ENCODE peak calls at places on chromosomes 11 and 22, in six cellular contexts. U, G, I, W, Y and J are unnamed samples. For H3K4me1 and H3K36me3, the result is how much of the 10 kb centered on the place peaks cover.

GRCh38 chr11:113255096-113255495 is 59.3 kb upstream of the TTC12 start:
- DNase-seq in U (no peak), G (no peak), I (no peak), W (no peak), Y (no peak), J (no peak)

GRCh38 chr11:66548774-66549630 is 2.3 kb downstream of the ACTN3 start:
- DNase-seq in U (no peak), G (no peak), I (no peak), W (no peak), Y (no peak), J (no peak)

GRCh38 chr22:23382796-23383195 is 197.3 kb downstream of the IGLL1 start:
- DNase-seq in U (no peak), G (no peak), I (no peak), W (no peak), Y (no peak), J (peak)

GRCh38 chr11:70024036-70024772 is 53.9 kb upstream of the ANO1 start:
- DNase-seq in U (no peak), G (no peak), I (no peak), W (no peak), Y (no peak), J (no peak)

GRCh38 chr11:76233936-76234703 is 27.8 kb upstream of the WNT11 start:
- DNase-seq in U (peak), G (peak), I (peak), W (peak), Y (no peak), J (no peak)

GRCh38 chr11:2701898-2702434 is 2.2 kb upstream of the KCNQ1OT1 start:
- DNase-seq in U (peak), G (peak), I (no peak), W (no peak), Y (no peak), J (no peak)

GRCh38 chr11:27719575-27719925 is 19.3 kb upstream of the BDNF start:
- DNase-seq in U (no peak), G (no peak), I (no peak), W (peak), Y (no peak), J (no peak)

GRCh38 chr22:16970446-16970845 is 37.6 kb downstream of the GAB4 start:
- DNase-seq in U (no peak), G (no peak), I (no peak), W (no peak), Y (no peak), J (no peak)

GRCh38 chr22:44026066-44026629 is 2.0 kb downstream of the PARVB start:
- DNase-seq in U (no peak), G (no peak), I (no peak), W (no peak), Y (no peak), J (peak)

GRCh38 chr22:31488988-31489617 is 539 bp downstream of the EIF4ENIF1 start:
- DNase-seq in U (peak), G (no peak), I (peak), W (peak), Y (peak), J (no peak)

GRCh38 chr11:65558002-65558784 is at the start of gene LTBP3:
- DNase-seq in U (peak), G (peak), I (peak), W (peak), Y (no peak), J (peak)

GRCh38 chr22:30876925-30877553 is 91.5 kb downstream of the MORC2 start:
- DNase-seq in U (no peak), G (peak), I (no peak), W (peak), Y (no peak), J (no peak)

GRCh38 chr22:17284917-17285316 is 65.7 kb upstream of the ADA2 start:
- DNase-seq in U (no peak), G (no peak), I (no peak), W (no peak), Y (no peak), J (no peak)

GRCh38 chr11:88036701-88037100 is 138.5 kb downstream of the RAB38 start:
- DNase-seq in U (no peak), G (no peak), I (no peak), W (no peak), Y (no peak), J (no peak)

GRCh38 chr11:12174145-12175143 is 64.1 kb downstream of the MICAL2 start:
- DNase-seq in U (no peak), G (no peak), I (no peak), W (no peak), Y (no peak), J (no peak)

GRCh38 chr11:536841-537621 is at the start of gene LRRC56:
- DNase-seq in U (peak), G (peak), I (peak), W (no peak), Y (peak), J (no peak)

GRCh38 chr22:30694171-30694637 is 470 bp upstream of the OSBP2 start:
- DNase-seq in U (peak), G (peak), I (no peak), W (peak), Y (peak), J (peak)

GRCh38 chr22:31995046-31995445 is 48.0 kb upstream of the SLC5A1 start:
- DNase-seq in U (no peak), G (no peak), I (peak), W (no peak), Y (no peak), J (no peak)

GRCh38 chr11:36312593-36312990 is 16.5 kb downstream of the PRR5L start:
- DNase-seq in U (no peak), G (no peak), I (no peak), W (no peak), Y (no peak), J (no peak)

GRCh38 chr11:199004-199581 is 6.2 kb downstream of the SCGB1C1 start:
- DNase-seq in U (no peak), G (no peak), I (no peak), W (no peak), Y (no peak), J (no peak)

GRCh38 chr11:95739108-95739507 is 50.5 kb downstream of the FAM76B start:
- DNase-seq in U (no peak), G (no peak), I (no peak), W (no peak), Y (no peak), J (no peak)

GRCh38 chr22:28930357-28931007 is 47.1 kb downstream of the ZNRF3 start:
- DNase-seq in U (no peak), G (peak), I (no peak), W (no peak), Y (no peak), J (no peak)

GRCh38 chr11:11965192-11965591 is 43.2 kb downstream of the DKK3 start:
- DNase-seq in U (no peak), G (no peak), I (no peak), W (no peak), Y (no peak), J (no peak)

GRCh38 chr11:2902784-2903671 is 17.5 kb upstream of the CDKN1C start:
- DNase-seq in U (no peak), G (no peak), I (no peak), W (no peak), Y (no peak), J (no peak)

GRCh38 chr22:35561796-35562526 is 21.3 kb downstream of the RASD2 start:
- DNase-seq in U (no peak), G (no peak), I (peak), W (no peak), Y (no peak), J (no peak)

GRCh38 chr11:74366576-74366975 is 31.7 kb downstream of the PGM2L1 start:
- DNase-seq in U (no peak), G (no peak), I (no peak), W (no peak), Y (no peak), J (peak)

GRCh38 chr11:115178705-115179104 is 325.5 kb downstream of the CADM1 start:
- DNase-seq in U (no peak), G (no peak), I (no peak), W (no peak), Y (no peak), J (no peak)

GRCh38 chr11:74639533-74639932 is 47.2 kb downstream of the POLD3 start:
- DNase-seq in U (no peak), G (no peak), I (peak), W (no peak), Y (no peak), J (no peak)

GRCh38 chr11:65493367-65494176 is 5.3 kb upstream of the MALAT1 start:
- DNase-seq in U (peak), G (peak), I (peak), W (no peak), Y (no peak), J (no peak)

GRCh38 chr11:68006606-68007166 is 2.8 kb upstream of the UNC93B1 start:
- DNase-seq in U (no peak), G (no peak), I (no peak), W (no peak), Y (no peak), J (no peak)

GRCh38 chr11:68007498-68008380 is 2.4 kb upstream of the ALDH3B1 start:
- DNase-seq in U (no peak), G (no peak), I (no peak), W (no peak), Y (no peak), J (no peak)

GRCh38 chr11:68009391-68010000 is 631 bp upstream of the ALDH3B1 start:
- DNase-seq in U (no peak), G (no peak), I (peak), W (no peak), Y (no peak), J (no peak)

GRCh38 chr11:68010058-68011041 is at the start of gene ALDH3B1:
- DNase-seq in U (peak), G (peak), I (peak), W (peak), Y (no peak), J (peak)

DNA sequence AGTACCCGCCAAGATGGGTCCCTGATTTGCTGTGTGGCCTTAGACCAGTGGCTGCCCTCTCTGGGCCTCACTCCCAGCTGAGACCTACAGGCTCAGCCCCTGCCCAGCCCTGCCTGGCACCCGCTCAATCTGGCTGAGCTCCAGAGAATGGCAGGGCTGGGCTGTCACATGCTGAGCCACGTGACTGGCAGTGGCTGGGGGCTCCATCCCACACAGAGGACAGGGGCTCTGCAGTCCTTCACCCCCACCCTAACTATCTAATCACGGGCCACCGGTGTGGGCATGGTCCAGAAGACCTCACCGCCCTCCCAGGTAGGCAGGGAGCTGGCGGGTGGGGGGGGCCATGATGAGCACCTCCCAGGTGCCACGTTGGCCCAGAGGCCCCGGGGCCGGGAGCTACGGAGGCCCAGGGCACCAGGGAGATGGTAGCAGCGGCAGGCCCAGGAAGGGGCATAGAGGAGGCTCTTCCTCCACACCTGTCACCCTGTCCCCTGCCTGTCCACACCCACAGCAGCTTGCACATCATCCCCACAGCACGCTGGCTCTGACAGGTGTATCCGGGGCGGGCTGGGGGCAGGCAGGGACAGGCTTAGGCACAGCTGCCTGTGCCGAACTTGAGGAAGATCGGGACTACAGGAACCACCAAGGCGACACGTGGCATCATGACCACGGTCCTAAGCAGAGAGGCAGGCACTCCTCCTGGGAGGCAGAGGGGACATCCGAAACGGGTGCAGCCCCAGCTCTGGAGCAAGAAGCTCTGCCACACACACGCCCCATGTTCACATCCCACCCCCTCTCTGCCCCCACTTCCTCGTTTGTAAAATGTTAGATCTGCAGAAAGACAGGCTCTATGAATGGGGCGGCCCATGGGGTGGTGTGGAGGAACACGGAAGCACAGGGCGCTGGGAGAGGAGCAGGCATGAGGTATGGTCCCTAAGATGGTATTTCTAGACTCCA is 1.5 kb upstream of the ALDH3B1 start:
- DNase-seq in U (no peak), G (no peak), I (no peak), W (peak), Y (no peak), J (no peak)
- H3K4me1 ChIP-seq in U (under half), G (under half), I (under half), W (under half), Y (under half), J (under half)

DNA sequence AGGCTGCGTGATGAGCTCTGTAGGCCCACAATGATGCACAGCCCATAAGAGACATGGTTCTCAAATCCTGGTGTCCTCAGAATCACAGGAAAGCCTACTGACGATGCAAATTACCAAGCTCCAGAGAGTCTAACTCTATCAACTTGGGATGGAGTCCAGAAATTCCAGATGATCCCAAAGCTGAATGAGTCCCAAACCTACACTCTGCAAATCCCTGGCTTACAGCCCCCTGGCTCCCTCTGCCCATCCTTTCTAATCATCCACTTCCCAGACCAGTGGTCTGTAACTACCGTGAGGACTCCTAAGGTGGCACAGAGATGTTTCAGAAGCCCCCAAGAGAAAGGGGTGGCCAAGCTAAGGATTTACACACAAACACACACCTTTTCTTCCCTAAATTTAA is 13.5 kb downstream of the ARFGAP2 start:
- DNase-seq in U (no peak), G (no peak), I (no peak), W (no peak), Y (no peak), J (no peak)
- H3K36me3 ChIP-seq in U (under half), G (under half), I (half or more), W (under half), Y (under half), J (half or more)

GRCh38 chr22:39078329-39078728 is 1.3 kb downstream of the APOBEC3G start:
- DNase-seq in U (no peak), G (no peak), I (no peak), W (no peak), Y (no peak), J (no peak)
- H3K4me3 ChIP-seq in U (no peak), G (no peak), I (no peak), W (no peak), Y (peak), J (no peak)

DNA sequence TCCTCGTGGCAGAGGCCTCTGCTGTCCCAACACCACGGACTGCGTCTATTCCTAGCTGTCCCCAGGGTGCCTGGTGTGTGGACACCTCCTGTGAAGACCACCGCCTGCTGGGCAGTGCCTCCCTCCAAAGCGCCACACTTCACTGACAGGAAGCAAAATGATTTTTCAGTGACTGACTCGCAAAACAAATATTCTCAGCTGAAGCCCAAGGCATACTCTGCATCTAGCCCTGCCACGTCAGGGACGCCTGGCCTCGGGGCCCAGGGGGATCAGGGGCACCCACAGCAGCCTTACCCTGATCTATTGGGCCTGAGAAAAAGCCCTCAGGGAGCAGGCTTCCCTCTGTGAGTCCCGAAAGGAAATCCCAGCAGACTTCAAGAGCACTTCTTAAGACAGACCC is 2.2 kb downstream of the BRD1 start:
- DNase-seq in U (no peak), G (no peak), I (no peak), W (no peak), Y (no peak), J (no peak)
- H3K4me1 ChIP-seq in U (under half), G (under half), I (under half), W (under half), Y (under half), J (under half)